ENCODE peak calls at places on chromosome 21, in five cellular contexts. One of them, this sample, is unnamed.

GRCh38 chr21:27582246-27582945 is 615.5 kb upstream of the ADAMTS5 start:
- DNase-seq in GM04504: no peak
- DNase-seq in activated CD8-positive, alpha-beta T cell treated with anti-CD3 and anti-CD28 coated beads, Interleukin-2, amount 10 ng/mL, durations not matched to agents 7 days and 5 days: no peak
- DNase-seq in memory B cell: no peak
- DNase-seq in AG09309: no peak
- DNase-seq in this sample: no peak

GRCh38 chr21:41242238-41242829 is 74.3 kb upstream of the FAM3B start:
- DNase-seq in AG09309: no peak
- DNase-seq in activated CD8-positive, alpha-beta T cell treated with anti-CD3 and anti-CD28 coated beads, Interleukin-2, amount 10 ng/mL, durations not matched to agents 7 days and 5 days: no peak
- DNase-seq in memory B cell: no peak
- DNase-seq in GM04504: no peak
- DNase-seq in this sample: no peak

GRCh38 chr21:42156690-42157605 is 62.0 kb upstream of the ABCG1 start:
- DNase-seq in memory B cell: no peak
- DNase-seq in GM04504: no peak
- DNase-seq in AG09309: no peak
- DNase-seq in activated CD8-positive, alpha-beta T cell treated with anti-CD3 and anti-CD28 coated beads, Interleukin-2, amount 10 ng/mL, durations not matched to agents 7 days and 5 days: no peak
- DNase-seq in this sample: no peak

GRCh38 chr21:31181089-31181757 is 142.9 kb upstream of the KRTAP19-8 start:
- DNase-seq in AG09309: no peak
- DNase-seq in activated CD8-positive, alpha-beta T cell treated with anti-CD3 and anti-CD28 coated beads, Interleukin-2, amount 10 ng/mL, durations not matched to agents 7 days and 5 days: no peak
- DNase-seq in GM04504: no peak
- DNase-seq in memory B cell: no peak
- DNase-seq in this sample: peak; percentile 45

GRCh38 chr21:28734522-28735175 is 258.0 kb downstream of the LTN1 start:
- DNase-seq in AG09309: no peak
- DNase-seq in GM04504: no peak
- DNase-seq in activated CD8-positive, alpha-beta T cell treated with anti-CD3 and anti-CD28 coated beads, Interleukin-2, amount 10 ng/mL, durations not matched to agents 7 days and 5 days: no peak
- DNase-seq in memory B cell: no peak
- DNase-seq in this sample: no peak

GRCh38 chr21:39118061-39118460 is 65.2 kb downstream of the PSMG1 start:
- DNase-seq in activated CD8-positive, alpha-beta T cell treated with anti-CD3 and anti-CD28 coated beads, Interleukin-2, amount 10 ng/mL, durations not matched to agents 7 days and 5 days: no peak
- DNase-seq in memory B cell: no peak
- DNase-seq in AG09309: no peak
- DNase-seq in GM04504: no peak
- DNase-seq in this sample: no peak

GRCh38 chr21:44949161-44950015 is 9.6 kb downstream of the SLX9 start:
- DNase-seq in AG09309: no peak
- DNase-seq in memory B cell: peak; percentile 89
- DNase-seq in activated CD8-positive, alpha-beta T cell treated with anti-CD3 and anti-CD28 coated beads, Interleukin-2, amount 10 ng/mL, durations not matched to agents 7 days and 5 days: peak; percentile 87
- DNase-seq in GM04504: no peak
- DNase-seq in this sample: no peak

GRCh38 chr21:35664683-35665082 is 395.6 kb downstream of the SETD4 start:
- DNase-seq in AG09309: no peak
- DNase-seq in GM04504: no peak
- DNase-seq in memory B cell: no peak
- DNase-seq in activated CD8-positive, alpha-beta T cell treated with anti-CD3 and anti-CD28 coated beads, Interleukin-2, amount 10 ng/mL, durations not matched to agents 7 days and 5 days: no peak
- DNase-seq in this sample: no peak

GRCh38 chr21:28821276-28822063 is 171.2 kb downstream of the LTN1 start:
- DNase-seq in GM04504: no peak
- DNase-seq in activated CD8-positive, alpha-beta T cell treated with anti-CD3 and anti-CD28 coated beads, Interleukin-2, amount 10 ng/mL, durations not matched to agents 7 days and 5 days: no peak
- DNase-seq in memory B cell: no peak
- DNase-seq in AG09309: no peak
- DNase-seq in this sample: no peak

GRCh38 chr21:39660596-39660995 is 47.9 kb downstream of the B3GALT5 start:
- DNase-seq in memory B cell: no peak
- DNase-seq in GM04504: peak; percentile 59
- DNase-seq in AG09309: peak; percentile 35
- DNase-seq in activated CD8-positive, alpha-beta T cell treated with anti-CD3 and anti-CD28 coated beads, Interleukin-2, amount 10 ng/mL, durations not matched to agents 7 days and 5 days: no peak
- DNase-seq in this sample: no peak